ENCODE peak calls at places on chromosomes 4 and X, in six cellular contexts. U is foreskin fibroblast, V is endothelial cell, F is choroid plexus epithelial cell, D is stomach, J is Peyer's patch. C is an unnamed sample.

GRCh38 chrX:71489540-71489939 is 43.4 kb upstream of the OGT start:
- DNase-seq in U (no peak), V (no peak), F (no peak), D (no peak), J (no peak), C (no peak)

GRCh38 chrX:1150569-1151347 is 61.7 kb downstream of the CRLF2 start:
- DNase-seq in U (no peak), V (no peak), F (no peak), D (no peak), J (no peak), C (no peak)

GRCh38 chr4:15420642-15421041 is 7.2 kb upstream of the C1QTNF7 start:
- DNase-seq in U (peak; percentile 64), V (no peak), F (peak; percentile 90), D (no peak), J (no peak), C (peak; percentile 81)

GRCh38 chrX:10636337-10636736 is 16.0 kb upstream of the MID1 start:
- DNase-seq in U (peak; percentile 49), V (peak; percentile 39), F (peak; percentile 73), D (no peak), J (no peak), C (peak; percentile 79)

GRCh38 chr4:16264798-16265197 is 38.5 kb upstream of the TAPT1 start:
- DNase-seq in U (peak; percentile 15), V (no peak), F (peak; percentile 75), D (no peak), J (no peak), C (peak; percentile 73)

GRCh38 chr4:125303821-125304220 is 10.9 kb upstream of the FAT4 start:
- DNase-seq in U (no peak), V (no peak), F (no peak), D (no peak), J (no peak), C (no peak)

GRCh38 chr4:4824232-4824631 is 35.2 kb upstream of the MSX1 start:
- DNase-seq in U (no peak), V (no peak), F (no peak), D (no peak), J (no peak), C (no peak)

GRCh38 chrX:10769696-10770619 is 149.6 kb upstream of the MID1 start:
- DNase-seq in U (peak; percentile 35), V (no peak), F (peak; percentile 62), D (no peak), J (no peak), C (peak; percentile 15)

GRCh38 chr4:26985836-26986235 is 125.2 kb downstream of the STIM2 start:
- DNase-seq in U (no peak), V (no peak), F (peak; percentile 71), D (no peak), J (peak; percentile 28), C (no peak)

GRCh38 chrX:47101206-47101605 is 23.0 kb downstream of the RGN start:
- DNase-seq in U (no peak), V (no peak), F (no peak), D (no peak), J (no peak), C (no peak)

GRCh38 chrX:108270739-108271396 is 167.4 kb downstream of the COL4A6 start:
- DNase-seq in U (peak; percentile 38), V (no peak), F (peak; percentile 14), D (no peak), J (no peak), C (peak; percentile 7)

GRCh38 chr4:2824329-2825183 is 19.1 kb upstream of the ADD1 start:
- DNase-seq in U (no peak), V (no peak), F (no peak), D (no peak), J (no peak), C (no peak)

GRCh38 chr4:155822572-155822971 is 43.5 kb downstream of the ASIC5 start:
- DNase-seq in U (no peak), V (no peak), F (peak; percentile 21), D (no peak), J (no peak), C (no peak)

GRCh38 chr4:188403272-188403671 is 264.0 kb downstream of the TRIML1 start:
- DNase-seq in U (no peak), V (no peak), F (no peak), D (no peak), J (no peak), C (no peak)

GRCh38 chr4:88110826-88111225 is 47.6 kb downstream of the ABCG2 start:
- DNase-seq in U (no peak), V (no peak), F (peak; percentile 28), D (no peak), J (no peak), C (no peak)

GRCh38 chrX:9899640-9900075 is 67.5 kb upstream of the CLDN34 start:
- DNase-seq in U (peak; percentile 65), V (no peak), F (peak; percentile 82), D (no peak), J (no peak), C (peak; percentile 73)

GRCh38 chr4:141117935-141118334 is 15.3 kb downstream of the RNF150 start:
- DNase-seq in U (no peak), V (no peak), F (no peak), D (no peak), J (no peak), C (no peak)

GRCh38 chrX:9327747-9328145 is 137.1 kb upstream of the TBL1X start:
- DNase-seq in U (peak; percentile 58), V (no peak), F (peak; percentile 80), D (no peak), J (no peak), C (peak; percentile 55)

GRCh38 chr4:27217261-27217769 is 356.7 kb downstream of the STIM2 start:
- DNase-seq in U (peak; percentile 1), V (no peak), F (no peak), D (no peak), J (no peak), C (peak; percentile 1)

GRCh38 chr4:152462715-152463114 is 73.2 kb downstream of the FBXW7 start:
- DNase-seq in U (no peak), V (no peak), F (peak; percentile 37), D (no peak), J (no peak), C (peak; percentile 31)
- TF ChIP-seq CTCF in U (no peak), V (no peak), F (no peak), D (no peak), J (no peak), C (no peak)

DNA sequence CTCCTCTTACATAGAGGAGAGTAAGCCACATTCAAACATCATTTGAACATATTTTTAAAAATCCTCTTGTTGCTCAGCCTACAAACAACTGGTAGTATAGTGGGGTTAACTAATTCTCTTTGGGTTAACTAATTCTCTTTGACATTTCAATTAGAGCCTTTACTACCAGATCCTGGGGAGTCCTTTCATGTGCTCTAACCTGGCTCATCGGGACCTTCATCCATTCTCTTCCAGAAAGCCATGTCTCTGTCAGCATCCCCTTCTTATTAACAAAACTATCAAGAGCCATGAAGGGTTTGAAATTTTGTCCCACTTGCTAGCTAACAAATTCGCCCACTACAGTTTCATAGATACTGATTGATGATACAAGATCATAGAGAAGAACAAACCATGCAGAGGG is 349.8 kb upstream of the PABPC4L start:
- DNase-seq in U (no peak), V (no peak), F (no peak), D (no peak), J (no peak), C (no peak)
- TF ChIP-seq CTCF in U (no peak), V (no peak), F (no peak), D (no peak), J (no peak), C (no peak)

GRCh38 chrX:145190801-145191389 is 56.4 kb upstream of the SPANXN1 start:
- DNase-seq in U (no peak), V (no peak), F (peak; percentile 4), D (no peak), J (no peak), C (peak; percentile 0)
- TF ChIP-seq CTCF in U (peak; percentile 2), V (peak; percentile 46), F (no peak), D (peak; percentile 18), J (no peak), C (peak; percentile 20)

GRCh38 chr4:92809381-92809780 is 505.6 kb downstream of the GRID2 start:
- DNase-seq in U (no peak), V (no peak), F (no peak), D (no peak), J (no peak), C (no peak)

GRCh38 chr4:92812652-92813051 is 508.9 kb downstream of the GRID2 start:
- DNase-seq in U (no peak), V (no peak), F (no peak), D (no peak), J (no peak), C (no peak)

GRCh38 chr4:92814677-92815076 is 510.9 kb downstream of the GRID2 start:
- DNase-seq in U (no peak), V (no peak), F (no peak), D (no peak), J (no peak), C (no peak)
- TF ChIP-seq CTCF in U (no peak), V (peak; percentile 15), F (no peak), D (no peak), J (no peak), C (no peak)

GRCh38 chrX:80282535-80282934 is 137.7 kb upstream of the TENT5D start:
- DNase-seq in U (no peak), V (no peak), F (no peak), D (no peak), J (no peak), C (no peak)
- TF ChIP-seq CTCF in U (no peak), V (peak; percentile 70), F (no peak), D (peak; percentile 18), J (no peak), C (peak; percentile 6)

GRCh38 chr4:59762344-59762743 is 1437.8 kb upstream of the ADGRL3 start:
- DNase-seq in U (no peak), V (no peak), F (no peak), D (no peak), J (no peak), C (no peak)
- TF ChIP-seq CTCF in U (no peak), V (no peak), F (no peak), D (no peak), J (no peak), C (no peak)